ENCODE peak calls at places on chromosomes 2 and 18, in seven cellular contexts. N is suprapubic skin, P is HCT116, R is SK-N-SH, D is upper lobe of left lung, A is HL-60, H is HepG2. W is an unnamed sample. For H3K27me3, the result is how much of the 10 kb centered on the place peaks cover.

GRCh38 chr2:155722290-155722689 is 610.2 kb downstream of the NR4A2 start:
- DNase-seq in D (no peak), A (no peak), P (peak), H (no peak), N (no peak), R (no peak), W (no peak)

GRCh38 chr2:54086157-54086556 is 29.3 kb upstream of the ACYP2 start:
- DNase-seq in N (no peak), P (no peak), A (no peak), R (no peak), H (no peak), D (no peak), W (no peak)

GRCh38 chr2:159432610-159433009 is 146.1 kb upstream of the WDSUB1 start:
- DNase-seq in H (no peak), A (no peak), R (no peak), D (no peak), P (no peak), N (no peak), W (no peak)

GRCh38 chr2:71935291-71935848 is 212.3 kb downstream of the CYP26B1 start:
- DNase-seq in R (peak), N (peak), H (no peak), D (no peak), P (no peak), A (no peak), W (no peak)

GRCh38 chr18:13545955-13546354 is 180.4 kb downstream of the FAM210A start:
- DNase-seq in D (no peak), R (no peak), H (no peak), P (no peak), N (no peak), A (no peak), W (no peak)

GRCh38 chr2:161088658-161089350 is 71.4 kb upstream of the TANK start:
- DNase-seq in H (no peak), P (no peak), A (no peak), D (no peak), N (no peak), R (no peak), W (no peak)

GRCh38 chr2:235539773-235540172 is 45.9 kb downstream of the AGAP1 start:
- DNase-seq in H (no peak), P (no peak), R (no peak), A (no peak), D (no peak), N (no peak), W (no peak)

GRCh38 chr2:230879271-230879882 is 14.6 kb downstream of the ITM2C start:
- DNase-seq in D (no peak), N (peak), R (no peak), H (no peak), A (no peak), P (no peak), W (no peak)

GRCh38 chr2:71610671-71611070 is 157.3 kb downstream of the DYSF start:
- DNase-seq in R (peak), N (peak), P (no peak), D (peak), A (no peak), H (no peak), W (peak)

GRCh38 chr2:200100027-200100426 is 144.6 kb downstream of the MAIP1 start:
- DNase-seq in R (no peak), N (no peak), H (no peak), A (no peak), D (no peak), P (no peak), W (no peak)

GRCh38 chr2:157182204-157182709 is 75.2 kb upstream of the GALNT5 start:
- DNase-seq in P (no peak), H (no peak), A (no peak), R (no peak), N (no peak), D (no peak), W (no peak)

GRCh38 chr2:113211226-113212105 is 37.7 kb downstream of the PSD4 start:
- DNase-seq in H (peak), N (no peak), D (no peak), A (no peak), R (no peak), P (peak), W (no peak)

GRCh38 chr2:54454922-54455583 is 1.1 kb upstream of the SPTBN1 start:
- DNase-seq in R (peak), D (peak), H (peak), A (no peak), N (no peak), P (no peak), W (no peak)

GRCh38 chr18:7011142-7011541 is 106.5 kb downstream of the LAMA1 start:
- DNase-seq in A (no peak), D (no peak), N (no peak), R (no peak), P (no peak), H (no peak), W (no peak)

GRCh38 chr2:179593323-179593722 is 268.1 kb downstream of the ZNF385B start:
- DNase-seq in R (no peak), D (no peak), H (no peak), A (no peak), P (no peak), N (no peak), W (no peak)

GRCh38 chr2:43171789-43172188 is 54.6 kb downstream of the ZFP36L2 start:
- DNase-seq in R (peak), D (peak), N (no peak), H (peak), P (no peak), A (no peak), W (peak)

GRCh38 chr2:199463000-199463692 is 5.4 kb upstream of the SATB2 start:
- DNase-seq in R (peak), D (peak), A (peak), P (no peak), N (peak), H (no peak), W (peak)

GRCh38 chr2:51795248-51795888 is 763.4 kb upstream of the NRXN1 start:
- DNase-seq in D (no peak), A (no peak), H (peak), P (peak), R (peak), N (no peak), W (no peak)

GRCh38 chr2:127067620-127068350 is 39.2 kb downstream of the BIN1 start:
- DNase-seq in A (no peak), N (no peak), D (peak), H (peak), P (peak), R (peak), W (peak)

GRCh38 chr2:165791811-165792454 is 2.1 kb downstream of the GALNT3 start:
- DNase-seq in H (no peak), A (no peak), P (no peak), R (no peak), D (no peak), N (no peak), W (no peak)

GRCh38 chr2:54723300-54724149 is at the start of gene EML6:
- DNase-seq in P (peak), D (peak), H (peak), A (peak), N (peak), R (peak), W (peak)

GRCh38 chr2:232562515-232563151 is 12.1 kb downstream of the EIF4E2 start:
- DNase-seq in H (no peak), A (no peak), N (no peak), P (no peak), R (no peak), D (no peak), W (no peak)

GRCh38 chr2:132978840-132979239 is 308.8 kb upstream of the LYPD1 start:
- DNase-seq in R (no peak), H (no peak), A (no peak), P (no peak), N (no peak), D (no peak), W (no peak)

GRCh38 chr2:69196327-69197117 is 183.5 kb downstream of the ANTXR1 start:
- DNase-seq in N (no peak), A (no peak), R (no peak), D (no peak), P (no peak), H (peak), W (no peak)

GRCh38 chr2:216404010-216404618 is 8.2 kb upstream of the SMARCAL1 start:
- DNase-seq in P (peak), N (no peak), R (peak), A (no peak), D (peak), H (peak), W (peak)

GRCh38 chr18:79596451-79597175 is 83.0 kb upstream of the CTDP1 start:
- DNase-seq in H (no peak), N (no peak), A (no peak), P (no peak), D (no peak), R (no peak), W (no peak)

GRCh38 chr18:79597176-79598045 is 82.2 kb upstream of the CTDP1 start:
- DNase-seq in H (no peak), R (no peak), P (no peak), D (no peak), N (no peak), A (no peak), W (no peak)

GRCh38 chr18:79598885-79599175 is 80.8 kb upstream of the CTDP1 start:
- DNase-seq in A (no peak), N (no peak), P (no peak), D (no peak), H (no peak), R (no peak), W (no peak)

GRCh38 chr18:79599503-79599931 is 80.1 kb upstream of the CTDP1 start:
- DNase-seq in R (no peak), A (no peak), H (no peak), N (no peak), P (no peak), D (no peak), W (no peak)

DNA sequence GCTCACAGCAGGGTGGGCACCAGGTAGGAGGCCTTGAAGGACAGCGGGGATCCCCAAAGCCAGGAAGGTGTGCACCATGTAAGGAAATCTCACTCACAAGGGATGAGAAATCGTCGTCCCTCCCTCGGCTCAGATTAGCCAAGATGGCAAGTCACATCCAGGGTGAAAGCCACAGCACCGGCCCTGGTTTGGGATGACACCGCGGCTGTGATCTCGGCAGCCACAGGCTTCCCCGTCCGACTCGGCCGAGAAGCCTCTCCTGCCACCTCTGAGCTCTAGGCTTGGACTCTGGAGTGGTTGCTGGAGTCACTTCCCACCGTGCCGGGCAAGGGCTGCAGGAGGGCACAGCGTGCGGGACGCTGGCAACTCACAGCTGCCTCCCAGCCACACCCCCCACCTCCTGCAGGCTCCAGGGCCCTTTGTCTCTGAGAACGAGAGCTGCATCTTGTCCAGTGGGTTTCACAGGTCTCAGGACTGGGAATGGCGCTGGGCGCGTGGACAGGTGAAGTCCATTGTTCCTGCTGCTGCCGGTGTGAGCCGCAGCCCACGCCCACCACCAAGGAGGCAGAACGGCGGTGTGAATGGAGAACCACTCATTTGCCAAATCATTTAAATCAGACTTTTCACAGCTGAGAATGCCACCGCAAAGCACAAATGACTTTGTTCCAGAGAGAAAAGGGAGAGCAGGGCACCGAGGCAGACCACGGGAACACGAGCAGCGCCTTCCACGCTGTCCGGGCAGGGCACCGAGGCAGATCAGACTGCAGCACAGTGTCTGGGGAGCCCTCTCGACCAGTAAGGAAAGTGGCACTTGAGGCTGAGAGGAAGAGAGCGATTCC is 81.3 kb upstream of the CTDP1 start:
- DNase-seq in P (no peak), D (no peak), N (no peak), R (no peak), H (no peak), A (no peak), W (no peak)
- H3K27me3 ChIP-seq in P (under half), D (under half), N (under half), R (half or more), H (half or more), A (under half), W (under half)

GRCh38 chr2:237615631-237616249 is 11.6 kb upstream of the LRRFIP1 start:
- DNase-seq in D (no peak), P (no peak), N (no peak), R (no peak), H (no peak), A (no peak), W (no peak)

GRCh38 chr2:237614151-237614720 is 13.2 kb upstream of the LRRFIP1 start:
- DNase-seq in H (peak), N (no peak), P (no peak), A (no peak), D (peak), R (no peak), W (no peak)

GRCh38 chr2:237616373-237617304 is 10.7 kb upstream of the LRRFIP1 start:
- DNase-seq in P (no peak), H (no peak), D (no peak), N (no peak), R (no peak), A (no peak), W (no peak)

GRCh38 chr2:237617305-237617982 is 9.9 kb upstream of the LRRFIP1 start:
- DNase-seq in A (no peak), R (no peak), D (no peak), N (no peak), P (no peak), H (no peak), W (no peak)

GRCh38 chr2:237618449-237618848 is 8.9 kb upstream of the LRRFIP1 start:
- DNase-seq in D (no peak), P (no peak), A (no peak), R (no peak), N (no peak), H (no peak), W (no peak)
- TF ChIP-seq POLR2AphosphoS5 in D (peak), P (no peak), A (no peak), R (no peak), N (no peak), H (no peak), W (no peak)

DNA sequence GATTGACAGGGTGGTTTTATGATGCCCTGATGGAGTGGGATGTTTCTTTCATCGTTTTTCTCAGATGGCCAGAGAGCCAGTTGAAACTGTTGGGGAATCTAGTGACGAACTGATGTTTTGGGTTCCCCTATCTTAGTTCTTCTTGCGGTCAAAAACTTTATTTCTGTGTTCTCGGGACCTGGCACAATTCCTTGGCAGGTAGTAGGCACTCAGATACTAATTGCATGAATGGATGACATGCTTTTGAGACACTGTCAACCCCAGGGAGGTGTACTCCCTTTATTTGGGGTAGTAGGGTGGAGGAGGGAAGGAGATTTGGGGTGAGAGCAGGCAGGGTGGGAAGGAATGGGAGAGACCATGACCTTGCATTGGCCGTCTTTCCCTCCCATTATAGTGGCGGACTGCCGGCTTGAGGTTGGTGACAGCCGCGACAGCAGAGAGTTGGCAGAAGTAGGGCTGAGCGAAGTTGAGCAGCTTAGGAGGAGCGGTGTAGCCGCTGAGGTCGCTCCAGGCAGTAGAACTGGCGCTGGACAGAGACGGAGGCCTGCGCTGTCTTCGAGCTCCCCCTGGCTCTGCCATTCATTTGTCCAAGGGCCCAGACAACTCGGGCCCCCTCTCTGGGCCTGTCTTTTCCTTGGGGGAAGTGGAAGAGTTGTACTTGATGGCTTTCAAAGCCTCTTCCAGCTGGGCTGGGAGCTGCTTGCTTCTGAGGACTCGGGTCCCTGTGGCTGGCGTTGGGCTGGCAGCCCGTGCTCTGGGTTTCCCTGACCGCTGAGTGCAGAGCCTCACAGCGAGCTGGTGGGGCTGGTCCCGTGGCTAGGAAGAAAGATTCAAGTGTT is 2.6 kb downstream of the TET3 start:
- DNase-seq in A (no peak), H (no peak), D (peak), N (no peak), P (no peak), R (peak), W (peak)
- TF ChIP-seq CTCF in A (peak), H (peak), D (peak), N (no peak), P (no peak), R (peak), W (no peak)

GRCh38 chr2:119011910-119012209 is 69.9 kb downstream of the MARCO start:
- DNase-seq in D (no peak), A (no peak), N (no peak), R (no peak), P (no peak), H (no peak), W (no peak)
- H3K27me3 ChIP-seq in D (under half), A (under half), N (under half), R (under half), P (under half), H (under half), W (under half)

GRCh38 chr2:11395389-11395788 is 51.0 kb upstream of the ROCK2 start:
- DNase-seq in H (no peak), N (no peak), D (peak), A (no peak), P (no peak), R (no peak), W (no peak)
- TF ChIP-seq POLR2AphosphoS5 in H (no peak), N (no peak), D (no peak), A (no peak), P (no peak), R (no peak), W (no peak)

GRCh38 chr2:11154460-11155325 is 574 bp upstream of the SLC66A3 start:
- DNase-seq in H (peak), N (peak), R (peak), P (peak), D (peak), A (peak), W (peak)
- TF ChIP-seq CTCF in H (no peak), N (no peak), R (no peak), P (no peak), D (no peak), A (no peak), W (no peak)

DNA sequence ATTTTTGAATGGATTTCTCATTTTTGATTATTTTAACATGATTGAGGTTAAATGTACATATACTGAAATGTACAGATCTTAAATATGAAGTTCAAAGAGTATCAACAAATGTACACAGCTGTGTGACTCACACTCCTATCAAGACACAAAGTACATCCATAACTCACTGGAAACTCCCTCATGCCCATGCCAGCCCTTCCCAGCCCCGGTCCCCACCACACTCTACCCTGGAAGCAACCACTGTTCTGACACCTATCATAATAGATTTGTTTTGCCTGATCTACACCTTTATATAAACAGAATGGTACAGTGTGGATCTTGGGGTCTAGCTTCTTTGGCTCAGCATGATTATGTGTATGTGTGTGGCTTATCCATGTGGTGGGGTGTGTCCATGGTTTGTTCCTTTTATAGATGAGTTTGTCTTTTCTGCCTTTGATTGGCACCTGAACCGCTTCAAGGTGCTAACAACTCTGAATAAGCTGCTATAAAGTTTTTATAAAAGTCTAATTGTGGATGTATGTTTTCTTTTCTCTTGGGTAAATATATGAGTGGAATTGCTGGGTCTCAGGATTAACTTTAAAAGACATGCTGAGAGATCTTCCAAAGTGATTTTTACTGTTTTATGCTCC is 258.5 kb downstream of the SETBP1 start:
- DNase-seq in A (no peak), D (no peak), P (no peak), R (no peak), H (no peak), N (no peak), W (no peak)
- H3K27me3 ChIP-seq in A (under half), D (under half), P (under half), R (under half), H (under half), N (under half), W (under half)

W was measured in stomach.